ENCODE peak calls at places on chromosomes 13 and 19, in six cellular contexts. V is thoracic aorta; G is GM12865; B is cardiac muscle cell; R is stimulated activated CD8-positive, alpha-beta memory T cell treated with anti-CD3 and anti-CD28 coated beads, Interleukin-7, amount 100 ng/mL, for 24 hours; S is RWPE1. M is an unnamed sample.

GRCh38 chr19:34990578-34991192 is 9.4 kb upstream of the GRAMD1A start:
- DNase-seq in V (no peak), R (no peak), S (no peak), G (peak), B (no peak), M (no peak)

GRCh38 chr19:47097396-47098217 is 16.0 kb downstream of the ZC3H4 start:
- DNase-seq in B (no peak), R (no peak), S (no peak), V (peak), G (no peak), M (peak)

GRCh38 chr13:109575821-109576220 is 210.6 kb downstream of the IRS2 start:
- DNase-seq in G (no peak), R (no peak), V (no peak), S (no peak), B (no peak), M (no peak)

GRCh38 chr13:74135306-74136088 is 1.3 kb upstream of the KLF12 start:
- DNase-seq in G (peak), V (peak), S (peak), B (peak), R (peak), M (peak)

GRCh38 chr13:101681834-101682233 is 229.4 kb downstream of the ITGBL1 start:
- DNase-seq in S (peak), G (no peak), B (no peak), V (no peak), R (no peak), M (no peak)

GRCh38 chr19:32543107-32543900 is 37.7 kb upstream of the PDCD5 start:
- DNase-seq in B (no peak), S (peak), G (no peak), V (no peak), R (no peak), M (no peak)

GRCh38 chr13:42651936-42652641 is 78.1 kb downstream of the TNFSF11 start:
- DNase-seq in V (no peak), B (no peak), S (no peak), G (no peak), R (no peak), M (no peak)

GRCh38 chr13:30017880-30018279 is 167.5 kb upstream of the UBL3 start:
- DNase-seq in V (no peak), G (no peak), R (no peak), B (no peak), S (no peak), M (no peak)

GRCh38 chr19:49151339-49152217 is 3.6 kb downstream of the HRC start:
- DNase-seq in S (peak), V (no peak), B (peak), G (peak), R (no peak), M (peak)

GRCh38 chr13:25112856-25113255 is 16.9 kb downstream of the PABPC3 start:
- DNase-seq in V (no peak), R (no peak), S (no peak), B (no peak), G (no peak), M (no peak)

GRCh38 chr13:48222358-48223015 is 10.5 kb upstream of the ITM2B start:
- DNase-seq in S (no peak), R (no peak), B (peak), G (no peak), V (no peak), M (no peak)